ENCODE peak calls at places on chromosomes 5 and 9, in nine cellular contexts. One of them, this sample, is unnamed.

GRCh38 chr9:109269839-109270238 is 51.0 kb downstream of the EPB41L4B start:
- DNase-seq in fibroblast of lung: no peak
- DNase-seq in MM.1S: no peak
- DNase-seq in H1: no peak
- DNase-seq in H9: no peak
- DNase-seq in GM23338: no peak
- DNase-seq in endothelial cell of umbilical vein: no peak
- DNase-seq in hepatocyte: no peak
- DNase-seq in HCT116: no peak
- DNase-seq in this sample: no peak

GRCh38 chr5:79357401-79357800 is 121.5 kb downstream of the JMY start:
- DNase-seq in MM.1S: no peak
- DNase-seq in H1: no peak
- DNase-seq in HCT116: no peak
- DNase-seq in fibroblast of lung: peak; percentile 14
- DNase-seq in GM23338: no peak
- DNase-seq in endothelial cell of umbilical vein: no peak
- DNase-seq in hepatocyte: no peak
- DNase-seq in H9: no peak
- DNase-seq in this sample: no peak

GRCh38 chr9:91930475-91930874 is 19.6 kb downstream of the ROR2 start:
- DNase-seq in HCT116: no peak
- DNase-seq in endothelial cell of umbilical vein: peak; percentile 8
- DNase-seq in fibroblast of lung: peak; percentile 44
- DNase-seq in H9: no peak
- DNase-seq in MM.1S: no peak
- DNase-seq in hepatocyte: no peak
- DNase-seq in H1: no peak
- DNase-seq in GM23338: peak; percentile 58
- DNase-seq in this sample: no peak

GRCh38 chr9:76704601-76705204 is 59.5 kb upstream of the PCA3 start:
- DNase-seq in fibroblast of lung: peak; percentile 92
- DNase-seq in H9: no peak
- DNase-seq in hepatocyte: peak; percentile 84
- DNase-seq in MM.1S: peak; percentile 61
- DNase-seq in GM23338: peak; percentile 88
- DNase-seq in HCT116: peak; percentile 80
- DNase-seq in endothelial cell of umbilical vein: peak; percentile 91
- DNase-seq in H1: no peak
- DNase-seq in this sample: peak; percentile 62

GRCh38 chr5:118889165-118889564 is 99.2 kb downstream of the DTWD2 start:
- DNase-seq in H1: no peak
- DNase-seq in GM23338: no peak
- DNase-seq in fibroblast of lung: no peak
- DNase-seq in endothelial cell of umbilical vein: no peak
- DNase-seq in MM.1S: no peak
- DNase-seq in HCT116: no peak
- DNase-seq in H9: no peak
- DNase-seq in hepatocyte: no peak
- DNase-seq in this sample: no peak

GRCh38 chr5:56419667-56420066 is 186.5 kb upstream of the ANKRD55 start:
- DNase-seq in hepatocyte: no peak
- DNase-seq in H9: no peak
- DNase-seq in HCT116: no peak
- DNase-seq in MM.1S: no peak
- DNase-seq in H1: no peak
- DNase-seq in GM23338: no peak
- DNase-seq in endothelial cell of umbilical vein: no peak
- DNase-seq in fibroblast of lung: no peak
- DNase-seq in this sample: no peak

GRCh38 chr9:26955222-26955903 is 849 bp upstream of the IFT74 start:
- DNase-seq in fibroblast of lung: no peak
- DNase-seq in hepatocyte: no peak
- DNase-seq in endothelial cell of umbilical vein: no peak
- DNase-seq in HCT116: no peak
- DNase-seq in H9: no peak
- DNase-seq in H1: no peak
- DNase-seq in MM.1S: no peak
- DNase-seq in GM23338: no peak
- DNase-seq in this sample: no peak

GRCh38 chr9:459491-460444 is 245.1 kb downstream of the DOCK8 start:
- DNase-seq in H1: no peak
- DNase-seq in endothelial cell of umbilical vein: no peak
- DNase-seq in MM.1S: no peak
- DNase-seq in HCT116: no peak
- DNase-seq in GM23338: peak; percentile 11
- DNase-seq in hepatocyte: no peak
- DNase-seq in fibroblast of lung: no peak
- DNase-seq in H9: no peak
- DNase-seq in this sample: no peak

GRCh38 chr9:6833518-6834192 is 75.9 kb downstream of the KDM4C start:
- DNase-seq in HCT116: no peak
- DNase-seq in MM.1S: no peak
- DNase-seq in endothelial cell of umbilical vein: no peak
- DNase-seq in H1: no peak
- DNase-seq in GM23338: no peak
- DNase-seq in fibroblast of lung: peak; percentile 34
- DNase-seq in hepatocyte: no peak
- DNase-seq in H9: no peak
- DNase-seq in this sample: peak; percentile 31

GRCh38 chr5:154541553-154541952 is 63.5 kb upstream of the HAND1 start:
- DNase-seq in hepatocyte: peak; percentile 38
- DNase-seq in H1: peak; percentile 77
- DNase-seq in fibroblast of lung: no peak
- DNase-seq in GM23338: peak; percentile 70
- DNase-seq in endothelial cell of umbilical vein: no peak
- DNase-seq in MM.1S: no peak
- DNase-seq in HCT116: peak; percentile 8
- DNase-seq in H9: peak; percentile 60
- DNase-seq in this sample: peak; percentile 5

GRCh38 chr9:86500031-86500430 is 145.8 kb upstream of the TUT7 start:
- DNase-seq in HCT116: no peak
- DNase-seq in endothelial cell of umbilical vein: no peak
- DNase-seq in GM23338: no peak
- DNase-seq in H9: no peak
- DNase-seq in MM.1S: no peak
- DNase-seq in H1: no peak
- DNase-seq in fibroblast of lung: peak; percentile 6
- DNase-seq in hepatocyte: no peak
- DNase-seq in this sample: no peak

GRCh38 chr9:86503926-86504325 is 149.7 kb upstream of the TUT7 start:
- DNase-seq in H1: no peak
- DNase-seq in MM.1S: no peak
- DNase-seq in hepatocyte: no peak
- DNase-seq in H9: no peak
- DNase-seq in endothelial cell of umbilical vein: no peak
- DNase-seq in HCT116: no peak
- DNase-seq in GM23338: no peak
- DNase-seq in fibroblast of lung: no peak
- DNase-seq in this sample: no peak

GRCh38 chr9:86503281-86503680 is 149.1 kb upstream of the TUT7 start:
- DNase-seq in H9: no peak
- DNase-seq in GM23338: no peak
- DNase-seq in HCT116: no peak
- DNase-seq in MM.1S: no peak
- DNase-seq in hepatocyte: no peak
- DNase-seq in fibroblast of lung: no peak
- DNase-seq in endothelial cell of umbilical vein: no peak
- DNase-seq in H1: no peak
- DNase-seq in this sample: no peak

GRCh38 chr9:86500667-86501435 is 146.6 kb upstream of the TUT7 start:
- DNase-seq in MM.1S: no peak
- DNase-seq in H1: no peak
- DNase-seq in H9: no peak
- DNase-seq in fibroblast of lung: peak; percentile 91
- DNase-seq in HCT116: no peak
- DNase-seq in hepatocyte: no peak
- DNase-seq in GM23338: no peak
- DNase-seq in endothelial cell of umbilical vein: no peak
- DNase-seq in this sample: no peak
- TF ChIP-seq CTCF in MM.1S: no peak
- TF ChIP-seq CTCF in H1: no peak
- TF ChIP-seq CTCF in H9: no peak
- TF ChIP-seq CTCF in fibroblast of lung: no peak
- TF ChIP-seq CTCF in HCT116: no peak
- TF ChIP-seq CTCF in hepatocyte: no peak
- TF ChIP-seq CTCF in GM23338: no peak
- TF ChIP-seq CTCF in endothelial cell of umbilical vein: no peak
- TF ChIP-seq CTCF in this sample: no peak

GRCh38 chr5:77946381-77947050 is 170.4 kb upstream of the TBCA start:
- DNase-seq in MM.1S: no peak
- DNase-seq in H1: no peak
- DNase-seq in hepatocyte: no peak
- DNase-seq in HCT116: no peak
- DNase-seq in GM23338: no peak
- DNase-seq in H9: no peak
- DNase-seq in fibroblast of lung: no peak
- DNase-seq in endothelial cell of umbilical vein: no peak
- DNase-seq in this sample: no peak
- H2AFZ ChIP-seq in MM.1S: no peak overlapping the region
- H2AFZ ChIP-seq in H1: no peak overlapping the region
- H2AFZ ChIP-seq in hepatocyte: no peak overlapping the region
- H2AFZ ChIP-seq in HCT116: no peak overlapping the region
- H2AFZ ChIP-seq in GM23338: no peak overlapping the region
- H2AFZ ChIP-seq in H9: no peak overlapping the region
- H2AFZ ChIP-seq in fibroblast of lung: no peak overlapping the region
- H2AFZ ChIP-seq in endothelial cell of umbilical vein: no peak overlapping the region
- H2AFZ ChIP-seq in this sample: no peak overlapping the region

DNA sequence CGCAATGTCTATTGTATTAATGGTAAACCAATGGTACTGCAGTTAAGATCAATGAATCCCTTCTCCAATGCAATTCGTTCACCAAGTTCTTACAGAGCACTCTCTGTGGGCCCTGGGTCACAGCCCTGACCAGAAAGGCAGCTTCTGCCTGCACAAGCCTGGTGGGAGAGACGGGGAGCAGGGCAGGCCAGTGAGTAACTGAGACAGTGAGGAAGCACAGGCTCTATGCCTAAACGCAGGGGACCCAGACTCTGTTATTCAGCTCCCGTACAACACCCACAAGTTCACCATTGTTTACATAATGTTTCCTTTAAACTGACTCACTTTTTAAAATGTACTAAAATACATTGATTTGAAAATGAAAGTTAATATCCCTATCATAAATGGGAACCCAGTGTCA is 40.5 kb upstream of the CTSL start:
- DNase-seq in MM.1S: no peak
- DNase-seq in H9: peak; percentile 22
- DNase-seq in GM23338: no peak
- DNase-seq in fibroblast of lung: peak; percentile 36
- DNase-seq in H1: no peak
- DNase-seq in HCT116: no peak
- DNase-seq in endothelial cell of umbilical vein: peak; percentile 42
- DNase-seq in hepatocyte: no peak
- DNase-seq in this sample: no peak
- TF ChIP-seq CTCF in MM.1S: no peak
- TF ChIP-seq CTCF in H9: no peak
- TF ChIP-seq CTCF in GM23338: no peak
- TF ChIP-seq CTCF in fibroblast of lung: no peak
- TF ChIP-seq CTCF in H1: no peak
- TF ChIP-seq CTCF in HCT116: no peak
- TF ChIP-seq CTCF in endothelial cell of umbilical vein: no peak
- TF ChIP-seq CTCF in hepatocyte: no peak
- TF ChIP-seq CTCF in this sample: no peak

DNA sequence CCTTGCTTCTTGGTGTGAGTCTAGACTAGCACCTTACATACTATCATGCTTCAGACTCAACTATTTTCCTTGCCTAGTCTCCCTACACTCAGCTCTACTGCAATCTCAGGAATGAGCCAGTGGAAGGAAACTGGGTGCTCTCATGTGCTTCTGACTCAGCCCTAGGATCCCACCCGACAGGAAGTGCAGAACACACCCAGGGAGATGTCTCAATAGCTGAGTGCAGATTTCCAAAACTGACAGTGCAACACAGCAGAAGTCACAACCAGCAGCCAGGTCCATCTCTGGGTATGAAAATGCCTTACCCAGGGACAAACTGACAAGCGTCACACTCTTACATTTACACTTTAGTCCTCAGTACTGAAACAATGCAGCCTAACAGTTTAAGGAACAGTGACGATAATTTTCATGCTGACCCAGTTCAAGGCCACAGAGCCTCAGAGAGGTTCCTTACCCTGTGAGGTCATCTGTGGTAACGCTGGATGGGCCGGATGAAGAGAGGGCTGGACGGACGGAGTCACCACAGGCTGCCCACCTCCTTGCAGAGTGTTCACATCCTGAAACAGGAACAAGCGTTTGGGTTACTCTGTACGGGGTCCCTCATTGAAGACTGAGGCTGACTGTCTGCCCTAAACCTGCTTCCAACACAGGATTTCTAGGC is 33.0 kb downstream of the FKBP15 start:
- DNase-seq in H1: no peak
- DNase-seq in MM.1S: no peak
- DNase-seq in fibroblast of lung: peak; percentile 94
- DNase-seq in endothelial cell of umbilical vein: peak; percentile 62
- DNase-seq in H9: no peak
- DNase-seq in hepatocyte: peak; percentile 28
- DNase-seq in GM23338: no peak
- DNase-seq in HCT116: peak; percentile 6
- DNase-seq in this sample: peak; percentile 65
- H2AFZ ChIP-seq in H1: no peak overlapping the region
- H2AFZ ChIP-seq in MM.1S: no peak overlapping the region
- H2AFZ ChIP-seq in fibroblast of lung: peak overlapping the region; percentile 49
- H2AFZ ChIP-seq in endothelial cell of umbilical vein: peak overlapping the region; percentile 62
- H2AFZ ChIP-seq in H9: no peak overlapping the region
- H2AFZ ChIP-seq in hepatocyte: no peak overlapping the region
- H2AFZ ChIP-seq in GM23338: no peak overlapping the region
- H2AFZ ChIP-seq in HCT116: no peak overlapping the region
- H2AFZ ChIP-seq in this sample: no peak overlapping the region

GRCh38 chr9:85432599-85432998 is 309.2 kb downstream of the AGTPBP1 start:
- DNase-seq in MM.1S: peak; percentile 82
- DNase-seq in H9: no peak
- DNase-seq in GM23338: no peak
- DNase-seq in fibroblast of lung: no peak
- DNase-seq in H1: no peak
- DNase-seq in hepatocyte: no peak
- DNase-seq in endothelial cell of umbilical vein: no peak
- DNase-seq in HCT116: no peak
- DNase-seq in this sample: no peak
- TF ChIP-seq CTCF in MM.1S: no peak
- TF ChIP-seq CTCF in H9: no peak
- TF ChIP-seq CTCF in GM23338: no peak
- TF ChIP-seq CTCF in fibroblast of lung: no peak
- TF ChIP-seq CTCF in H1: no peak
- TF ChIP-seq CTCF in hepatocyte: no peak
- TF ChIP-seq CTCF in endothelial cell of umbilical vein: no peak
- TF ChIP-seq CTCF in HCT116: no peak
- TF ChIP-seq CTCF in this sample: no peak

GRCh38 chr5:72507360-72508238 is at the start of gene ZNF366:
- DNase-seq in H9: no peak
- DNase-seq in hepatocyte: peak; percentile 19
- DNase-seq in endothelial cell of umbilical vein: peak; percentile 35
- DNase-seq in fibroblast of lung: peak; percentile 70
- DNase-seq in MM.1S: no peak
- DNase-seq in GM23338: no peak
- DNase-seq in HCT116: no peak
- DNase-seq in H1: no peak
- DNase-seq in this sample: no peak
- H2AFZ ChIP-seq in H9: no peak within 1 kb of the TSS
- H2AFZ ChIP-seq in hepatocyte: peak within 1 kb of the TSS; percentile 50
- H2AFZ ChIP-seq in endothelial cell of umbilical vein: peak within 1 kb of the TSS; percentile 87
- H2AFZ ChIP-seq in fibroblast of lung: no peak within 1 kb of the TSS
- H2AFZ ChIP-seq in MM.1S: no peak within 1 kb of the TSS
- H2AFZ ChIP-seq in GM23338: peak within 1 kb of the TSS; percentile 56
- H2AFZ ChIP-seq in HCT116: no peak within 1 kb of the TSS
- H2AFZ ChIP-seq in H1: peak within 1 kb of the TSS; percentile 38
- H2AFZ ChIP-seq in this sample: no peak within 1 kb of the TSS